ENCODE peak calls at places on chromosomes 11 and 22, in six cellular contexts. A, B, K, Y, Q and J are unnamed samples. For H3K9me3, the result is how much of the 10 kb centered on the place peaks cover.

GRCh38 chr11:119787074-119787461 is 58.1 kb upstream of the NECTIN1 start:
- DNase-seq in A (no peak), B (no peak), Q (no peak), K (no peak), Y (no peak), J (no peak)

GRCh38 chr11:66854729-66855211 is 2.1 kb upstream of the LRFN4 start:
- DNase-seq in A (no peak), B (no peak), Y (no peak), Q (no peak), K (no peak), J (no peak)

GRCh38 chr11:65502852-65503603 is 4.2 kb downstream of the MALAT1 start:
- DNase-seq in Q (peak), B (no peak), A (peak), Y (no peak), K (peak), J (no peak)

GRCh38 chr22:23549198-23549595 is 30.9 kb downstream of the IGLL1 start:
- DNase-seq in Q (no peak), A (no peak), K (no peak), Y (no peak), B (no peak), J (no peak)

GRCh38 chr11:79461144-79461543 is 20.3 kb upstream of the TENM4 start:
- DNase-seq in B (no peak), Y (no peak), K (peak), Q (peak), A (no peak), J (no peak)

GRCh38 chr11:45900916-45901617 is 6.0 kb downstream of the FREY1 start:
- DNase-seq in A (no peak), Y (no peak), K (peak), B (peak), Q (no peak), J (no peak)

GRCh38 chr22:44126807-44127206 is 53.9 kb upstream of the PARVG start:
- DNase-seq in K (no peak), Q (no peak), A (no peak), Y (no peak), B (no peak), J (no peak)

GRCh38 chr11:119181677-119182412 is 3.4 kb upstream of the NHERF4 start:
- DNase-seq in A (no peak), Y (no peak), Q (no peak), K (no peak), B (no peak), J (no peak)

GRCh38 chr11:117144477-117145392 is 648 bp downstream of the PAFAH1B2 start:
- DNase-seq in B (peak), A (peak), Y (peak), K (peak), Q (peak), J (peak)

GRCh38 chr11:97622795-97623194 is 1233.0 kb downstream of the JRKL start:
- DNase-seq in Y (no peak), A (no peak), Q (peak), K (peak), B (no peak), J (no peak)

GRCh38 chr11:43427971-43428370 is 69.3 kb downstream of the TTC17 start:
- DNase-seq in K (no peak), Y (no peak), A (no peak), B (no peak), Q (no peak), J (no peak)

GRCh38 chr11:106091480-106092123 is 14.1 kb downstream of the AASDHPPT start:
- DNase-seq in Q (peak), K (peak), A (no peak), Y (no peak), B (no peak), J (no peak)

GRCh38 chr11:64760759-64761417 is 1.1 kb upstream of the PYGM start:
- DNase-seq in A (no peak), Y (no peak), Q (no peak), B (no peak), K (no peak), J (no peak)

GRCh38 chr22:29663230-29663826 is 56.5 kb upstream of the CABP7 start:
- DNase-seq in K (no peak), A (no peak), B (no peak), Y (no peak), Q (peak), J (no peak)

GRCh38 chr11:1836011-1836945 is 1.5 kb downstream of the SYT8 start:
- DNase-seq in K (no peak), Y (peak), B (no peak), A (no peak), Q (no peak), J (no peak)

GRCh38 chr22:23555118-23555517 is 25.0 kb downstream of the IGLL1 start:
- DNase-seq in A (no peak), Q (no peak), K (no peak), B (no peak), Y (no peak), J (no peak)

GRCh38 chr11:45745065-45745811 is 59.7 kb upstream of the SLC35C1 start:
- DNase-seq in Q (no peak), Y (peak), A (no peak), K (peak), B (peak), J (no peak)

GRCh38 chr22:36577019-36577418 is 48.1 kb upstream of the EIF3D start:
- DNase-seq in B (no peak), A (no peak), Y (no peak), Q (peak), K (peak), J (no peak)

GRCh38 chr11:102577182-102577581 is 46.6 kb upstream of the MMP7 start:
- DNase-seq in Y (no peak), B (no peak), A (no peak), Q (peak), K (peak), J (no peak)

GRCh38 chr11:14114269-14114668 is 151.7 kb downstream of the SPON1 start:
- DNase-seq in K (no peak), B (no peak), Y (no peak), Q (no peak), A (no peak), J (no peak)

GRCh38 chr22:33823552-33823951 is 96.7 kb downstream of the LARGE1 start:
- DNase-seq in Q (peak), K (peak), B (no peak), A (no peak), Y (no peak), J (no peak)

GRCh38 chr11:131370090-131370751 is at the start of gene NTM:
- DNase-seq in B (no peak), K (peak), Y (peak), A (no peak), Q (peak), J (no peak)

GRCh38 chr11:68962527-68963250 is 18.1 kb downstream of the MRGPRD start:
- DNase-seq in Q (no peak), K (no peak), A (peak), B (no peak), Y (no peak), J (no peak)

GRCh38 chr11:126589492-126589803 is 234.0 kb downstream of the ST3GAL4 start:
- DNase-seq in Y (no peak), Q (peak), K (no peak), A (no peak), B (no peak), J (no peak)

GRCh38 chr11:94128171-94128745 is 383 bp upstream of the PANX1 start:
- DNase-seq in Y (no peak), K (no peak), A (no peak), B (no peak), Q (no peak), J (no peak)

GRCh38 chr11:12841946-12842630 is 167.0 kb upstream of the RASSF10 start:
- DNase-seq in Y (no peak), A (no peak), Q (peak), B (peak), K (peak), J (no peak)

GRCh38 chr11:73498343-73498742 is 99.6 kb downstream of the FAM168A start:
- DNase-seq in Q (no peak), A (no peak), B (no peak), Y (no peak), K (no peak), J (no peak)
- H3K9me3 ChIP-seq in Q (under half), A (under half), B (under half), Y (under half), K (under half), J (under half)

DNA sequence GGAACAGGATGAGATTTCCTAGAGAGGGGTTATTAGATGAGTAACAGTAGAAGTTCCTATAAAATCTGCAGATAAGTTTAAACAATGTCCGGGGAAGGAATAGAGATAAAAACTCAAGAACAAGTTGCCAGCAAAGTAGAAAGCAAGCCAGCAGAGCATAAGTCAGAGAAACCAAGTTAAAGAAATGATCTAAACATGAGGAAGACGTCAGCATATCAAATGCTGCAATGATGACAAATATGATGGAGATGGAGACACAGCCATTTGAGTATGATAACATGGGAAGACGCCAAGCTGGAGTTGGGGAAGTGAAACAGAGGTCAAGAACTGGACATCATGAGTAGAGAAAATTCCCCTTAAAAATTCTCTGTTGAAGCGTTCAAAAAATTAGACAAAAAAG is 571.5 kb downstream of the CNTN5 start:
- DNase-seq in Y (no peak), A (no peak), B (no peak), K (peak), Q (no peak), J (no peak)
- H3K9me3 ChIP-seq in Y (under half), A (under half), B (under half), K (under half), Q (under half), J (under half)

GRCh38 chr22:20354238-20354975 is 34.5 kb upstream of the DGCR6L start:
- DNase-seq in Q (no peak), B (no peak), A (no peak), K (no peak), Y (no peak), J (no peak)
- H3K9me3 ChIP-seq in Q (under half), B (under half), A (under half), K (under half), Y (under half), J (under half)

GRCh38 chr22:45302047-45302446 is 7.7 kb upstream of the FAM118A start:
- DNase-seq in K (peak), B (no peak), A (no peak), Y (no peak), Q (peak), J (no peak)
- H3K9me3 ChIP-seq in K (under half), B (under half), A (under half), Y (under half), Q (under half), J (under half)

DNA sequence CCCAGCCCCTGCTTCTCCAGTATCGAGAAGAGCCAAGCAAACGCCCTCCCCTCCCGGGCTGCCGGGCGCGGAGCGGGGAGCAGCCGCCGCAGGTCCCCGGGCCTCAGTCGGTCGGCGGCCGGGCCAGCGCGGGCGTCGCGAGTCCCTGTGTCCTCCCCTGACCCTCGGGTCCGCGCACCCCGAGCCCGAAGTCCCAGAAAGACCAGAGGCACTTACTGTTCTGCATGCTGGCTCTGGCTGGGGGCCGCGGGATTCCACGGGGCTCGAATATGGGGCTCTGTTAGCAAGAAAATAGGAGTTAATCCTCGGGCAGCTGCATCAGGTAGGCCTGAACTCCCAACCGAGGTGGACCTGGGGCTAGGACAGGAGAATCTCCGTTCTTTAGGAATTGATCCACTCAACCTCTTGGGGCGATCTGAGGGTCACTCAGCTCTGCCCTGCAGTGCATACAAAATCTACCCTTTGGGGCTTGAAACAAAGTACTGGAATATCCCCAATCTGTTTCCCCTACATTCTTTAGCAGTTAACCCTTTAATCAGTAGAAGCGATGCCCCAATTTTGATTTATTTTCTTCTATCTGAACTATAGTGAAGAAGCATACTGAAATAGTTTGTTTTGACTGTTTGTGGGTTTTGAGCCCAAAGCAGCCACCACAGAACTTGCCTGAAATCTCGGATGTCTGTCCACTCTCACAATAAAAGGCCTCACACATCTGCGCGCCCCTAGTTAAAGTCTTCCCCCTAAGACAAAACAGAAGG is 4.8 kb downstream of the PAX6 start:
- DNase-seq in Q (peak), B (no peak), A (no peak), Y (no peak), K (no peak), J (no peak)
- H3K9me3 ChIP-seq in Q (under half), B (under half), A (under half), Y (under half), K (under half), J (under half)

GRCh38 chr22:16844529-16844928 is 19.3 kb upstream of the XKR3 start:
- DNase-seq in B (no peak), A (no peak), Q (no peak), Y (no peak), K (no peak), J (no peak)

GRCh38 chr22:16845465-16845864 is 20.3 kb upstream of the XKR3 start:
- DNase-seq in Q (no peak), K (no peak), B (no peak), Y (no peak), A (no peak), J (no peak)

GRCh38 chr22:16845881-16846280 is 20.7 kb upstream of the XKR3 start:
- DNase-seq in B (no peak), A (no peak), K (no peak), Y (no peak), Q (no peak), J (no peak)
- H3K9me3 ChIP-seq in B (under half), A (under half), K (under half), Y (under half), Q (under half), J (under half)

GRCh38 chr22:31925056-31925455 is 19.3 kb upstream of the YWHAH start:
- DNase-seq in K (no peak), B (no peak), A (no peak), Y (no peak), Q (no peak), J (no peak)
- H3K9me3 ChIP-seq in K (under half), B (under half), A (under half), Y (under half), Q (under half), J (under half)

DNA sequence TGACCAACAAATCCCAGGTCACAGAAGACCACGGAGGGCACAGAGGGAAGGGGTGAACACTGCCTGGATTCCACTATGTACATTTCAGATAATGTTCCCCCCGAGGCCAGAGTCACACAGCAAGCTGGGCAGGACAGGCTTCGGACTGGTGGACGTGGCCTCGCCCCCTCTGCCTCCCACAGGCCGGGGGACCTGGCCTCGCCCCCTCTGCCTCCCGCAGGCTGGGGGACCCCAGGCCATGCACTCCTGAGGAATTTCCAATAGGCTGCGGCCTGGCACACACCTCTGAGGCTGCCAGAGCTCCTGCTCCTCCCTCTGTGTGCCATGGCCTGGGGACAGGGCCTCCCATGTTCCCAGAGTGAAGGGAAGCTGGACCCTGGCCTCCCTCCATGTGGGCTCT is 1352.8 kb downstream of the BRD1 start:
- DNase-seq in A (no peak), B (no peak), Q (no peak), K (no peak), Y (no peak), J (no peak)
- H3K9me3 ChIP-seq in A (under half), B (under half), Q (under half), K (under half), Y (under half), J (under half)

GRCh38 chr22:19265779-19266178 is 25.7 kb downstream of the CLTCL1 start:
- DNase-seq in K (no peak), Q (no peak), Y (no peak), B (no peak), A (no peak), J (no peak)
- H3K9me3 ChIP-seq in K (under half), Q (under half), Y (under half), B (under half), A (under half), J (under half)